ENCODE peak calls at places on chromosomes 4 and X, in six cellular contexts. One of them, this sample, is unnamed.

GRCh38 chrX:41558531-41558930 is 111.4 kb downstream of the NYX start:
- DNase-seq in HT-29: peak
- DNase-seq in BJ: no peak
- DNase-seq in GM13976: peak
- DNase-seq in lower leg skin: no peak
- DNase-seq in Peyer's patch: no peak
- DNase-seq in this sample: no peak

GRCh38 chr4:105014242-105015031 is 132.2 kb upstream of the TET2 start:
- DNase-seq in lower leg skin: no peak
- DNase-seq in HT-29: no peak
- DNase-seq in GM13976: no peak
- DNase-seq in Peyer's patch: no peak
- DNase-seq in BJ: no peak
- DNase-seq in this sample: no peak

GRCh38 chr4:2292679-2293108 is 30.8 kb upstream of the MXD4 start:
- DNase-seq in Peyer's patch: no peak
- DNase-seq in BJ: peak
- DNase-seq in HT-29: no peak
- DNase-seq in GM13976: no peak
- DNase-seq in lower leg skin: no peak
- DNase-seq in this sample: no peak

GRCh38 chr4:22485751-22486150 is 30.1 kb downstream of the ADGRA3 start:
- DNase-seq in BJ: no peak
- DNase-seq in lower leg skin: no peak
- DNase-seq in HT-29: no peak
- DNase-seq in GM13976: no peak
- DNase-seq in Peyer's patch: no peak
- DNase-seq in this sample: no peak

GRCh38 chr4:76545161-76545884 is 110.3 kb downstream of the SHROOM3 start:
- DNase-seq in lower leg skin: no peak
- DNase-seq in BJ: no peak
- DNase-seq in Peyer's patch: no peak
- DNase-seq in HT-29: peak
- DNase-seq in GM13976: no peak
- DNase-seq in this sample: no peak

GRCh38 chrX:44828008-44828605 is 15.7 kb upstream of the DUSP21 start:
- DNase-seq in GM13976: no peak
- DNase-seq in BJ: peak
- DNase-seq in Peyer's patch: peak
- DNase-seq in HT-29: no peak
- DNase-seq in lower leg skin: no peak
- DNase-seq in this sample: peak

GRCh38 chr4:37470243-37470642 is 215.9 kb downstream of the RELL1 start:
- DNase-seq in Peyer's patch: no peak
- DNase-seq in GM13976: no peak
- DNase-seq in HT-29: peak
- DNase-seq in BJ: no peak
- DNase-seq in lower leg skin: no peak
- DNase-seq in this sample: no peak

GRCh38 chr4:81030617-81031388 is at the start of gene BMP3:
- DNase-seq in GM13976: no peak
- DNase-seq in BJ: no peak
- DNase-seq in lower leg skin: no peak
- DNase-seq in HT-29: no peak
- DNase-seq in Peyer's patch: peak
- DNase-seq in this sample: no peak

GRCh38 chr4:65467280-65467679 is 203.0 kb downstream of the EPHA5 start:
- DNase-seq in BJ: no peak
- DNase-seq in HT-29: no peak
- DNase-seq in GM13976: no peak
- DNase-seq in Peyer's patch: no peak
- DNase-seq in lower leg skin: no peak
- DNase-seq in this sample: no peak

GRCh38 chr4:141703497-141703896 is 67.1 kb downstream of the IL15 start:
- DNase-seq in BJ: no peak
- DNase-seq in Peyer's patch: no peak
- DNase-seq in lower leg skin: no peak
- DNase-seq in GM13976: no peak
- DNase-seq in HT-29: no peak
- DNase-seq in this sample: no peak

GRCh38 chr4:172709376-172709775 is 459.2 kb upstream of the GALNT7 start:
- DNase-seq in Peyer's patch: no peak
- DNase-seq in lower leg skin: no peak
- DNase-seq in HT-29: no peak
- DNase-seq in GM13976: no peak
- DNase-seq in BJ: no peak
- DNase-seq in this sample: no peak

GRCh38 chr4:101218346-101218745 is 129.0 kb downstream of the PPP3CA start:
- DNase-seq in Peyer's patch: no peak
- DNase-seq in HT-29: no peak
- DNase-seq in lower leg skin: no peak
- DNase-seq in GM13976: no peak
- DNase-seq in BJ: no peak
- DNase-seq in this sample: no peak

GRCh38 chrX:49995021-49995731 is 72.8 kb downstream of the CLCN5 start:
- DNase-seq in GM13976: no peak
- DNase-seq in BJ: peak
- DNase-seq in Peyer's patch: no peak
- DNase-seq in HT-29: no peak
- DNase-seq in lower leg skin: no peak
- DNase-seq in this sample: peak

GRCh38 chr4:26748805-26749204 is 111.8 kb upstream of the STIM2 start:
- DNase-seq in HT-29: no peak
- DNase-seq in lower leg skin: no peak
- DNase-seq in GM13976: no peak
- DNase-seq in BJ: no peak
- DNase-seq in Peyer's patch: no peak
- DNase-seq in this sample: no peak

GRCh38 chrX:122625821-122626220 is 558.3 kb upstream of the GRIA3 start:
- DNase-seq in lower leg skin: no peak
- DNase-seq in BJ: peak
- DNase-seq in HT-29: no peak
- DNase-seq in GM13976: no peak
- DNase-seq in Peyer's patch: no peak
- DNase-seq in this sample: no peak

GRCh38 chr4:75708218-75708691 is 16.1 kb upstream of the USO1 start:
- DNase-seq in BJ: no peak
- DNase-seq in HT-29: no peak
- DNase-seq in Peyer's patch: peak
- DNase-seq in GM13976: peak
- DNase-seq in lower leg skin: peak
- DNase-seq in this sample: no peak

GRCh38 chr4:179307297-179308136 is 1865.3 kb upstream of the AGA start:
- DNase-seq in Peyer's patch: peak
- DNase-seq in HT-29: peak
- DNase-seq in GM13976: peak
- DNase-seq in BJ: no peak
- DNase-seq in lower leg skin: no peak
- DNase-seq in this sample: peak

GRCh38 chr4:86185659-86186058 is 174.2 kb downstream of the MAPK10 start:
- DNase-seq in HT-29: no peak
- DNase-seq in Peyer's patch: no peak
- DNase-seq in lower leg skin: no peak
- DNase-seq in GM13976: no peak
- DNase-seq in BJ: no peak
- DNase-seq in this sample: no peak

GRCh38 chr4:107800058-107800457 is 24.7 kb upstream of the SGMS2 start:
- DNase-seq in lower leg skin: no peak
- DNase-seq in BJ: no peak
- DNase-seq in Peyer's patch: peak
- DNase-seq in HT-29: peak
- DNase-seq in GM13976: no peak
- DNase-seq in this sample: no peak

GRCh38 chrX:1450381-1451161 is 2.1 kb downstream of the ASMTL start:
- DNase-seq in lower leg skin: peak
- DNase-seq in Peyer's patch: peak
- DNase-seq in HT-29: no peak
- DNase-seq in BJ: no peak
- DNase-seq in GM13976: no peak
- DNase-seq in this sample: no peak

GRCh38 chrX:140764401-140764919 is 54.9 kb downstream of the LINC00632 start:
- DNase-seq in HT-29: no peak
- DNase-seq in lower leg skin: no peak
- DNase-seq in Peyer's patch: no peak
- DNase-seq in GM13976: no peak
- DNase-seq in BJ: no peak
- DNase-seq in this sample: no peak

GRCh38 chr4:53804719-53805118 is 213.4 kb upstream of the LNX1 start:
- DNase-seq in BJ: no peak
- DNase-seq in HT-29: peak
- DNase-seq in GM13976: peak
- DNase-seq in lower leg skin: no peak
- DNase-seq in Peyer's patch: peak
- DNase-seq in this sample: no peak

GRCh38 chrX:129831486-129831885 is 12.2 kb downstream of the ZDHHC9 start:
- DNase-seq in HT-29: no peak
- DNase-seq in BJ: no peak
- DNase-seq in Peyer's patch: no peak
- DNase-seq in lower leg skin: peak
- DNase-seq in GM13976: no peak
- DNase-seq in this sample: no peak

GRCh38 chr4:3250438-3250955 is 1.5 kb downstream of the MSANTD1 start:
- DNase-seq in HT-29: no peak
- DNase-seq in BJ: no peak
- DNase-seq in GM13976: no peak
- DNase-seq in lower leg skin: no peak
- DNase-seq in Peyer's patch: no peak
- DNase-seq in this sample: no peak

GRCh38 chr4:41448935-41449334 is 89.0 kb upstream of the LIMCH1 start:
- DNase-seq in BJ: no peak
- DNase-seq in Peyer's patch: peak
- DNase-seq in lower leg skin: no peak
- DNase-seq in GM13976: no peak
- DNase-seq in HT-29: no peak
- DNase-seq in this sample: no peak

GRCh38 chr4:6727081-6727942 is 11.3 kb downstream of the BLOC1S4 start:
- DNase-seq in HT-29: no peak
- DNase-seq in lower leg skin: no peak
- DNase-seq in BJ: no peak
- DNase-seq in GM13976: peak
- DNase-seq in Peyer's patch: no peak
- DNase-seq in this sample: no peak

GRCh38 chr4:33914386-33914785 is 2329.9 kb downstream of the ARAP2 start:
- DNase-seq in BJ: no peak
- DNase-seq in lower leg skin: no peak
- DNase-seq in Peyer's patch: no peak
- DNase-seq in HT-29: no peak
- DNase-seq in GM13976: no peak
- DNase-seq in this sample: no peak

GRCh38 chr4:7295917-7296660 is 103.8 kb downstream of the SORCS2 start:
- DNase-seq in GM13976: peak
- DNase-seq in lower leg skin: no peak
- DNase-seq in Peyer's patch: no peak
- DNase-seq in BJ: no peak
- DNase-seq in HT-29: peak
- DNase-seq in this sample: no peak

GRCh38 chr4:336099-336892 is 1.3 kb upstream of the ZNF141 start:
- DNase-seq in GM13976: peak
- DNase-seq in Peyer's patch: peak
- DNase-seq in HT-29: no peak
- DNase-seq in BJ: no peak
- DNase-seq in lower leg skin: peak
- DNase-seq in this sample: no peak

GRCh38 chr4:134807231-134807745 is 605.7 kb upstream of the PABPC4L start:
- DNase-seq in GM13976: no peak
- DNase-seq in Peyer's patch: no peak
- DNase-seq in lower leg skin: no peak
- DNase-seq in HT-29: no peak
- DNase-seq in BJ: no peak
- DNase-seq in this sample: no peak

GRCh38 chr4:13483142-13484044 is 747 bp downstream of the RAB28 start:
- DNase-seq in GM13976: no peak
- DNase-seq in lower leg skin: peak
- DNase-seq in Peyer's patch: peak
- DNase-seq in BJ: peak
- DNase-seq in HT-29: peak
- DNase-seq in this sample: no peak

GRCh38 chrX:8147216-8147615 is 23.9 kb downstream of the VCX2 start:
- DNase-seq in Peyer's patch: no peak
- DNase-seq in lower leg skin: no peak
- DNase-seq in GM13976: no peak
- DNase-seq in HT-29: no peak
- DNase-seq in BJ: no peak
- DNase-seq in this sample: no peak